ENCODE peak calls at places on chromosomes 3 and 15, in eight cellular contexts. T is endothelial cell, O is SHP77 treated with DMSO at 0.1 percent for 48 hours, S is A172, H is T follicular helper cell, M is EH, K is NCI-H2029 treated with DMSO at 0.1 percent for 48 hours, F is Kasumi-1. N is an unnamed sample.
A peak's percentile ranks its signal among the peaks of the same experiment; 100 is the strongest.

GRCh38 chr3:107271787-107272387 is 105.4 kb upstream of the CCDC54 start:
- DNase-seq in O (peak; percentile 5), H (no peak), F (peak; percentile 72), M (peak; percentile 63), K (peak; percentile 17), T (no peak), S (peak; percentile 33), N (no peak)

GRCh38 chr3:53813876-53814275 is 32.3 kb downstream of the CHDH start:
- DNase-seq in S (no peak), O (no peak), T (no peak), F (no peak), M (no peak), H (no peak), K (no peak), N (no peak)

GRCh38 chr3:168647582-168647981 is 551.9 kb upstream of the GOLIM4 start:
- DNase-seq in H (no peak), F (no peak), S (no peak), T (no peak), K (no peak), O (no peak), M (no peak), N (no peak)

GRCh38 chr3:32401541-32402052 is 9.9 kb downstream of the CMTM7 start:
- DNase-seq in H (peak; percentile 53), M (peak; percentile 86), F (peak; percentile 99), T (peak; percentile 87), S (peak; percentile 78), O (peak; percentile 56), K (peak; percentile 76), N (peak; percentile 67)

GRCh38 chr3:4351164-4351855 is 48.1 kb downstream of the SETMAR start:
- DNase-seq in O (no peak), M (no peak), S (peak; percentile 25), K (no peak), H (no peak), F (no peak), T (no peak), N (no peak)

GRCh38 chr15:79942656-79943481 is 28.1 kb downstream of the BCL2A1 start:
- DNase-seq in K (no peak), T (no peak), O (no peak), F (no peak), M (peak; percentile 59), S (no peak), H (no peak), N (no peak)

GRCh38 chr15:28952666-28953491 is 67.1 kb downstream of the APBA2 start:
- DNase-seq in K (no peak), H (no peak), O (no peak), F (no peak), M (no peak), T (no peak), S (no peak), N (no peak)

GRCh38 chr3:150150633-150151032 is 179.9 kb upstream of the PFN2 start:
- DNase-seq in O (no peak), M (peak; percentile 61), T (no peak), S (no peak), K (no peak), H (no peak), F (no peak), N (no peak)

GRCh38 chr15:63880019-63880418 is 46.3 kb upstream of the HERC1 start:
- DNase-seq in O (no peak), S (no peak), K (no peak), F (no peak), H (no peak), M (no peak), T (no peak), N (no peak)

GRCh38 chr3:148450819-148451218 is 246.9 kb upstream of the AGTR1 start:
- DNase-seq in K (no peak), H (no peak), T (no peak), F (no peak), S (no peak), M (no peak), O (no peak), N (no peak)

GRCh38 chr3:190182418-190183043 is 61.8 kb upstream of the P3H2 start:
- DNase-seq in H (no peak), O (no peak), M (peak; percentile 67), F (no peak), K (no peak), T (no peak), S (peak; percentile 29), N (no peak)

GRCh38 chr15:63913786-63914185 is 80.0 kb upstream of the HERC1 start:
- DNase-seq in F (no peak), M (peak; percentile 63), O (no peak), S (no peak), K (no peak), H (no peak), T (no peak), N (no peak)

GRCh38 chr3:48301020-48301813 is 32.2 kb downstream of the SPINK8 start:
- DNase-seq in S (peak; percentile 44), O (peak; percentile 61), H (peak; percentile 74), K (peak; percentile 58), M (peak; percentile 93), F (peak; percentile 94), T (peak; percentile 93), N (peak; percentile 94)

GRCh38 chr3:127424766-127425504 is 137.1 kb upstream of the PRR20G start:
- DNase-seq in F (no peak), M (no peak), K (no peak), H (no peak), S (no peak), T (no peak), O (no peak), N (no peak)

GRCh38 chr3:125051205-125051604 is 4.6 kb downstream of the HEG1 start:
- DNase-seq in O (no peak), M (no peak), H (no peak), T (no peak), K (no peak), S (no peak), F (no peak), N (no peak)

GRCh38 chr15:49032601-49033145 is 13.6 kb downstream of the SECISBP2L start:
- DNase-seq in H (no peak), S (no peak), T (no peak), O (no peak), M (no peak), F (no peak), K (no peak), N (no peak)

GRCh38 chr15:65690778-65691177 is 69.0 kb downstream of the SLC24A1 start:
- DNase-seq in H (no peak), M (no peak), O (no peak), K (no peak), T (no peak), F (no peak), S (no peak), N (no peak)

N was measured in PC-9.